ENCODE peak calls at places on chromosomes 3 and 15, in eight cellular contexts. H is neural progenitor cell; F is transverse colon; P is NAMALWA; R is NCI-H2081; K is mucosa of descending colon; B is mesothelial cell of epicardium; V is activated gamma-delta T cell treated with anti-CD3 and anti-CD28 coated beads, Interleukin-2, amount 50 U/mL, for 16 hours. I is an unnamed sample.

GRCh38 chr15:93018574-93018973 is 70.4 kb downstream of the RGMA start:
- DNase-seq in H (peak), F (no peak), P (no peak), R (no peak), K (no peak), B (no peak), V (no peak), I (no peak)

GRCh38 chr3:132555316-132556035 is 41.6 kb upstream of the ACKR4 start:
- DNase-seq in H (no peak), F (no peak), P (no peak), R (no peak), K (no peak), B (no peak), V (no peak), I (peak)

GRCh38 chr3:173411288-173412064 is 13.9 kb downstream of the NLGN1 start:
- DNase-seq in H (no peak), F (no peak), P (peak), R (peak), K (no peak), B (no peak), V (no peak), I (no peak)

GRCh38 chr3:194294199-194294887 is 56.8 kb downstream of the CPN2 start:
- DNase-seq in H (peak), F (no peak), P (no peak), R (no peak), K (no peak), B (no peak), V (no peak), I (no peak)

GRCh38 chr3:2090095-2090494 is 8.6 kb upstream of the CNTN4 start:
- DNase-seq in H (no peak), F (no peak), P (no peak), R (no peak), K (no peak), B (no peak), V (no peak), I (no peak)

GRCh38 chr3:112466041-112466440 is 33.2 kb downstream of the BTLA start:
- DNase-seq in H (no peak), F (no peak), P (no peak), R (no peak), K (no peak), B (no peak), V (no peak), I (no peak)

GRCh38 chr3:13647314-13648059 is 98.6 kb downstream of the FBLN2 start:
- DNase-seq in H (no peak), F (no peak), P (peak), R (no peak), K (no peak), B (no peak), V (no peak), I (no peak)

GRCh38 chr15:66233487-66234415 is 19.8 kb downstream of the MEGF11 start:
- DNase-seq in H (peak), F (no peak), P (no peak), R (no peak), K (no peak), B (no peak), V (no peak), I (no peak)

GRCh38 chr3:24963762-24964625 is 464.1 kb upstream of the RARB start:
- DNase-seq in H (peak), F (no peak), P (peak), R (no peak), K (no peak), B (no peak), V (no peak), I (no peak)

GRCh38 chr3:49882182-49882581 is 12.5 kb upstream of the CAMKV start:
- DNase-seq in H (no peak), F (no peak), P (no peak), R (no peak), K (no peak), B (no peak), V (no peak), I (no peak)